ENCODE peak calls at places on chromosomes 12 and 14, in six cellular contexts. G is NCI-H1436; A is stimulated activated naive CD8-positive, alpha-beta T cell treated with anti-CD3 and anti-CD28 coated beads, Interleukin-15, amount 100 ng/mL, for 72 hours; W is omental fat pad; J is neuronal stem cell; T is stromal cell of bone marrow. R is an unnamed sample.

GRCh38 chr12:112677050-112677765 is 114.3 kb upstream of the RPH3A start:
- DNase-seq in G (no peak), A (no peak), W (no peak), J (no peak), T (no peak), R (no peak)

GRCh38 chr12:103647267-103647666 is 60.2 kb downstream of the STAB2 start:
- DNase-seq in G (no peak), A (no peak), W (no peak), J (no peak), T (peak; percentile 13), R (peak; percentile 34)

GRCh38 chr12:114835031-114835430 is 151.1 kb upstream of the TBX3 start:
- DNase-seq in G (no peak), A (no peak), W (no peak), J (no peak), T (peak; percentile 16), R (peak; percentile 62)

GRCh38 chr14:90508073-90508472 is 111.2 kb downstream of the CALM1 start:
- DNase-seq in G (no peak), A (no peak), W (no peak), J (no peak), T (no peak), R (no peak)

GRCh38 chr12:18718462-18718861 is 19.4 kb downstream of the PLCZ1 start:
- DNase-seq in G (no peak), A (no peak), W (no peak), J (no peak), T (no peak), R (no peak)

GRCh38 chr12:46342562-46343033 is 30.0 kb downstream of the SLC38A2 start:
- DNase-seq in G (no peak), A (no peak), W (no peak), J (no peak), T (no peak), R (no peak)

GRCh38 chr14:47227051-47227600 is 448.3 kb downstream of the MDGA2 start:
- DNase-seq in G (no peak), A (no peak), W (no peak), J (no peak), T (no peak), R (no peak)

GRCh38 chr12:108307006-108307405 is 32.1 kb downstream of the CMKLR1 start:
- DNase-seq in G (no peak), A (no peak), W (no peak), J (no peak), T (peak; percentile 79), R (peak; percentile 43)

GRCh38 chr12:124482901-124483799 is 84.3 kb downstream of the NCOR2 start:
- DNase-seq in G (no peak), A (no peak), W (no peak), J (no peak), T (no peak), R (no peak)

GRCh38 chr14:104361921-104362681 is 217.5 kb upstream of the C14orf180 start:
- DNase-seq in G (no peak), A (no peak), W (no peak), J (no peak), T (no peak), R (no peak)

GRCh38 chr14:103453791-103454190 is 68.6 kb downstream of the MARK3 start:
- DNase-seq in G (no peak), A (no peak), W (no peak), J (no peak), T (no peak), R (no peak)

GRCh38 chr14:75013290-75013689 is 10.6 kb downstream of the EIF2B2 start:
- DNase-seq in G (no peak), A (no peak), W (no peak), J (no peak), T (no peak), R (no peak)

GRCh38 chr12:48007206-48007605 is 2.9 kb upstream of the COL2A1 start:
- DNase-seq in G (no peak), A (no peak), W (no peak), J (no peak), T (no peak), R (no peak)

GRCh38 chr14:101560534-101561113 is 671 bp upstream of the DIO3 start:
- DNase-seq in G (no peak), A (no peak), W (no peak), J (no peak), T (no peak), R (no peak)

GRCh38 chr12:106195638-106196037 is 52.2 kb downstream of the CKAP4 start:
- DNase-seq in G (no peak), A (no peak), W (no peak), J (no peak), T (peak; percentile 86), R (peak; percentile 85)

GRCh38 chr12:57735198-57735855 is 3.2 kb downstream of the AGAP2 start:
- DNase-seq in G (peak; percentile 28), A (no peak), W (no peak), J (no peak), T (no peak), R (no peak)

GRCh38 chr12:94175763-94176660 is 27.6 kb downstream of the PLXNC1 start:
- DNase-seq in G (no peak), A (no peak), W (no peak), J (no peak), T (no peak), R (no peak)

GRCh38 chr12:132284618-132285310 is 44.6 kb downstream of the GALNT9 start:
- DNase-seq in G (no peak), A (no peak), W (no peak), J (no peak), T (no peak), R (peak; percentile 35)

GRCh38 chr12:24630446-24630845 is 318.5 kb downstream of the BCAT1 start:
- DNase-seq in G (no peak), A (no peak), W (no peak), J (no peak), T (no peak), R (no peak)

GRCh38 chr12:53569174-53569557 is 57.0 kb downstream of the ATF7 start:
- DNase-seq in G (no peak), A (no peak), W (no peak), J (no peak), T (no peak), R (peak; percentile 68)

GRCh38 chr12:108638141-108638823 is 4.6 kb upstream of the SELPLG start:
- DNase-seq in G (no peak), A (no peak), W (no peak), J (peak; percentile 88), T (no peak), R (no peak)

GRCh38 chr14:60594077-60594476 is 55.2 kb downstream of the SIX1 start:
- DNase-seq in G (no peak), A (no peak), W (no peak), J (no peak), T (no peak), R (no peak)

GRCh38 chr12:571795-572531 is 91.3 kb downstream of the NINJ2 start:
- DNase-seq in G (no peak), A (no peak), W (no peak), J (no peak), T (no peak), R (no peak)

GRCh38 chr12:3938042-3938544 is 64.9 kb upstream of the PARP11 start:
- DNase-seq in G (no peak), A (no peak), W (no peak), J (no peak), T (no peak), R (no peak)

GRCh38 chr12:106753526-106753925 is 21.0 kb upstream of the RIC8B start:
- DNase-seq in G (peak; percentile 42), A (peak; percentile 38), W (no peak), J (no peak), T (no peak), R (no peak)

GRCh38 chr14:31207746-31208545 is at the start of gene HECTD1:
- DNase-seq in G (peak; percentile 84), A (peak; percentile 95), W (peak; percentile 39), J (peak; percentile 90), T (peak; percentile 77), R (peak; percentile 97)

GRCh38 chr14:94485944-94486841 is 10.2 kb upstream of the SERPINA9 start:
- DNase-seq in G (no peak), A (peak; percentile 51), W (no peak), J (peak; percentile 76), T (peak; percentile 30), R (peak; percentile 93)

GRCh38 chr14:33692762-33693161 is 258.1 kb downstream of the EGLN3 start:
- DNase-seq in G (no peak), A (no peak), W (no peak), J (no peak), T (peak; percentile 90), R (peak; percentile 56)

GRCh38 chr12:129520736-129521135 is 383.1 kb downstream of the TMEM132D start:
- DNase-seq in G (no peak), A (no peak), W (no peak), J (no peak), T (no peak), R (no peak)

GRCh38 chr14:99296517-99296916 is 24.5 kb upstream of the BCL11B start:
- DNase-seq in G (no peak), A (no peak), W (no peak), J (no peak), T (no peak), R (no peak)

GRCh38 chr14:42047421-42048045 is 440.9 kb downstream of the LRFN5 start:
- DNase-seq in G (no peak), A (no peak), W (no peak), J (no peak), T (peak; percentile 10), R (no peak)

GRCh38 chr12:1357171-1357570 is 237.2 kb downstream of the FBXL14 start:
- DNase-seq in G (no peak), A (no peak), W (no peak), J (no peak), T (no peak), R (no peak)

R was measured in GM03348.